ENCODE peak calls at places on chromosomes 11 and 22, in eight cellular contexts. O, D, B, I, Q, S, X and N are unnamed samples.

GRCh38 chr11:95378106-95378505 is 147.1 kb upstream of the SESN3 start:
- DNase-seq in I (no peak), D (no peak), X (no peak), Q (no peak), S (no peak), B (peak), O (peak), N (no peak)

GRCh38 chr22:24367841-24368240 is 59.6 kb upstream of the ADORA2A start:
- DNase-seq in X (no peak), I (no peak), O (no peak), D (no peak), Q (no peak), S (no peak), B (no peak), N (no peak)

GRCh38 chr11:67027483-67027930 is 4.6 kb downstream of the SYT12 start:
- DNase-seq in B (no peak), D (no peak), I (no peak), Q (no peak), S (peak), O (no peak), X (no peak), N (no peak)

GRCh38 chr22:44891293-44891747 is 118.5 kb downstream of the PHF21B start:
- DNase-seq in B (no peak), S (no peak), O (no peak), I (no peak), X (no peak), Q (no peak), D (no peak), N (no peak)

GRCh38 chr11:7673724-7674434 is 579 bp upstream of the CYB5R2 start:
- DNase-seq in I (no peak), S (no peak), Q (no peak), X (peak), B (no peak), O (no peak), D (no peak), N (no peak)

GRCh38 chr11:3169235-3169951 is 4.3 kb upstream of the OSBPL5 start:
- DNase-seq in S (no peak), D (no peak), X (no peak), B (peak), I (no peak), O (peak), Q (no peak), N (no peak)

GRCh38 chr22:46068908-46069481 is 81.3 kb upstream of the PPARA start:
- DNase-seq in B (peak), X (peak), O (peak), I (no peak), S (no peak), Q (no peak), D (no peak), N (no peak)

GRCh38 chr22:29879738-29880137 is 3.2 kb upstream of the MTMR3 start:
- DNase-seq in D (no peak), O (peak), B (no peak), X (no peak), I (no peak), Q (no peak), S (peak), N (no peak)

GRCh38 chr11:67071420-67072284 is 15.0 kb downstream of the RHOD start:
- DNase-seq in B (no peak), Q (peak), O (peak), D (peak), S (peak), X (no peak), I (no peak), N (no peak)

GRCh38 chr11:70205049-70205725 is 2.1 kb downstream of the FADD start:
- DNase-seq in O (peak), B (no peak), X (no peak), D (no peak), S (no peak), Q (no peak), I (no peak), N (no peak)